ENCODE peak calls at places on chromosome 13, in four cellular contexts. A, X, R and S are unnamed samples.

GRCh38 chr13:96141032-96141431 is 51.1 kb downstream of the HS6ST3 start:
- DNase-seq in A (peak), X (no peak), R (no peak), S (no peak)

GRCh38 chr13:28329395-28330158 is 165.4 kb downstream of the FLT1 start:
- DNase-seq in A (peak), X (no peak), R (peak), S (peak)

GRCh38 chr13:72808917-72809500 is 27.1 kb downstream of the PIBF1 start:
- DNase-seq in A (peak), X (no peak), R (no peak), S (no peak)

GRCh38 chr13:112974676-112975075 is 5.7 kb downstream of the MCF2L start:
- DNase-seq in A (no peak), X (no peak), R (no peak), S (no peak)

GRCh38 chr13:110261166-110262081 is 45.5 kb downstream of the COL4A1 start:
- DNase-seq in A (no peak), X (no peak), R (no peak), S (no peak)

GRCh38 chr13:53131361-53131760 is 102.7 kb downstream of the OLFM4 start:
- DNase-seq in A (no peak), X (no peak), R (no peak), S (no peak)

GRCh38 chr13:110137677-110138008 is 169.3 kb downstream of the COL4A1 start:
- DNase-seq in A (no peak), X (peak), R (peak), S (no peak)

GRCh38 chr13:101325423-101325822 is 90.9 kb downstream of the NALCN start:
- DNase-seq in A (no peak), X (no peak), R (no peak), S (no peak)

GRCh38 chr13:40565282-40566148 is 100.9 kb downstream of the FOXO1 start:
- DNase-seq in A (no peak), X (no peak), R (no peak), S (no peak)

GRCh38 chr13:111115051-111115840 is at the start of gene ARHGEF7:
- DNase-seq in A (no peak), X (no peak), R (no peak), S (no peak)

GRCh38 chr13:106472621-106473020 is 62.8 kb downstream of the EFNB2 start:
- DNase-seq in A (no peak), X (no peak), R (no peak), S (no peak)

GRCh38 chr13:98475521-98475920 is 101.4 kb downstream of the STK24 start:
- DNase-seq in A (no peak), X (no peak), R (no peak), S (no peak)

GRCh38 chr13:31827707-31828106 is 88.4 kb downstream of the RXFP2 start:
- DNase-seq in A (no peak), X (no peak), R (no peak), S (no peak)

DNA sequence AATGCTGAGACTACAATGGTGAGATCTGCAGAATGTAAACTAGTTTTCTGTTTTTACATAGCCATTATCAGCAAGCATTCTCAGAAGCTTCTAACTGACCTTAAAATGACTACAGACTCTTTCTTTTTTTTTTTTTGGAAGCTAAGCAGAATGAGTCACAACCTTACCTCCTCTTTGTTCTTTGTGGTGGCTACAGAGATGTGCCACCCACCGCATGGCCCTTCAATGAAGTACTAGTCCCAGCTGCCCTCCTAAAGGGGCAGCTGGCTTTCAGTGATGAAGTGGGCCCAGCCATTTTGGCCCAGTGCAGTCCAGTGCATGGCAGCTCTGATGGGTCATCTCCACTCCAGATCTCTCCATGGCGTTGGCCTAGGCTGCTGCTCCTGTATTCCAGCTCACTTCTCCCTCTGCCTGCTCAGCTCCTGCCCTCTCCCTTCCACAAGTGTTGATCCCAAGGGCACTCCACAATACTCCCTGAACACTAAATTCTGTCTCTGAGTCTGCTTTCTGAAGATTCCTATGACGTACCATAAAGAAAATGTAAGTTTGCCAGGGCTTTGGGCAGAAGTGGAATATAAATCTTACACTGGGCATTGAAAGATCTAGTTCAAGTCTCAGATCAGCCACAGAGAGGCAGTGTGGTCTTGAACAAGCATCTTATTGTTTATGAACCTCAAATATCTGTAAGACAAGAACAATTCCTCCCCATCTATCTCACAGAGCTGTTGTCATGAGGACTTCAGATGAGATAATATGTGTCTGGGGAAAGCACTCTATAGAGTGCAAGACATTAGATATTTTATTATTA is 85.6 kb downstream of the RXFP2 start:
- DNase-seq in A (peak), X (no peak), R (no peak), S (no peak)
- TF ChIP-seq CTCF in A (no peak), X (peak), R (no peak), S (peak)

DNA sequence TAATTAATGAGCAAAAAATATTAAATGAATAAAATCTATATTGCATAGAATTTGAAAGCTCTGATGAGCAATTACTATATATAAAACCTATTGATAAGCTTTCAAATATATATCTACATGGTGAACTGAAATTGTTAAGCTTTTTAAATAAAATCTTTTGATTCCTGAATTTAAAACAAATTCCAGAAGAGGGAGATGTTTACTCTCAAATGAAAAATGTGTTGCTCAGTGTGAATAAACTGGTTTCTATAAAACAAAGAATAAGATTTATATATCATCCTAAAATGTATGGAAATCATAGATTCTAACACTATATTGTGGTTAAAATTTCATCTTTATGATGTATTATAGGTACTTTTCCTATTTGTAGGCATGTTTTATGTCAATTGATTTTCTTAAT is 171.5 kb upstream of the SLITRK6 start:
- DNase-seq in A (peak), X (no peak), R (no peak), S (no peak)
- TF ChIP-seq CTCF in A (no peak), X (no peak), R (no peak), S (no peak)

GRCh38 chr13:70714993-70715392 is 606.7 kb upstream of the KLHL1 start:
- DNase-seq in A (no peak), X (no peak), R (no peak), S (no peak)
- TF ChIP-seq CTCF in A (no peak), X (no peak), R (no peak), S (no peak)

DNA sequence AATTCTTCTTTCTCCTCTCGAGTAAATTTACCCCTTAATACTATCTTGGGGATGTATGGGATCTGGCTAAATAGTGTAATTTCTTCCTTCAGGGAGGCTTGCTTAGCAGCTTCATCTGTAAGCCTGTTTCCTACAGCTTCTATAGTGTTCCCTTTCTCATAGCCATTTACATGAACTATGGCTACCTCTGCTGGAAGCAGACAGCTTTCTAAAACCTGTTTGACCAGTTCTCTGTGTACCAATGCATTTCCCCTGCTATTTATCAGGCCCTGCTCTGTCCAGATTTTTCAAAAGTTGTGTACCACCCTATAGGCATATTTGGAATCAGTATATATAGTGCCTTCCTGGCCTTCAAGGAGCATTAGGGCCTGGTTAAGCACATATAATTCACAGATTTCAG is 113.6 kb upstream of the PCDH9 start:
- DNase-seq in A (no peak), X (no peak), R (no peak), S (no peak)
- TF ChIP-seq CTCF in A (no peak), X (no peak), R (no peak), S (no peak)